ENCODE peak calls at places on chromosomes 7 and 10, in five cellular contexts. D is K562, K is suprapubic skin, B is vagina, V is HCT116. Z is an unnamed sample.

GRCh38 chr7:124940306-124940705 is 10.7 kb upstream of the POT1 start:
- DNase-seq in B (no peak), K (no peak), V (no peak), D (no peak), Z (no peak)

GRCh38 chr10:104254493-104255243 is at the start of gene GSTO1:
- DNase-seq in B (no peak), V (peak; percentile 51), D (peak; percentile 66), K (peak; percentile 92), Z (peak; percentile 61)

GRCh38 chr7:128869138-128869943 is 6.7 kb downstream of the ATP6V1F start:
- DNase-seq in V (no peak), D (no peak), K (no peak), B (no peak), Z (peak; percentile 74)

GRCh38 chr7:40009301-40009700 is 59.2 kb downstream of the CDK13 start:
- DNase-seq in B (no peak), D (no peak), V (no peak), K (no peak), Z (no peak)

GRCh38 chr10:18399158-18399557 is 252.2 kb downstream of the NSUN6 start:
- DNase-seq in D (no peak), B (no peak), V (no peak), K (no peak), Z (no peak)

GRCh38 chr7:44380179-44380830 is 54.9 kb upstream of the CAMK2B start:
- DNase-seq in V (no peak), B (no peak), K (no peak), D (no peak), Z (no peak)

GRCh38 chr10:132535065-132535651 is 2.4 kb upstream of the INPP5A start:
- DNase-seq in B (no peak), V (no peak), D (no peak), K (peak; percentile 57), Z (no peak)

GRCh38 chr10:116444527-116445142 is 17.0 kb downstream of the PNLIPRP3 start:
- DNase-seq in D (peak; percentile 40), B (no peak), K (no peak), V (peak; percentile 52), Z (peak; percentile 19)

GRCh38 chr7:26397786-26398435 is 106.2 kb downstream of the SNX10 start:
- DNase-seq in B (no peak), V (no peak), D (peak; percentile 46), K (peak; percentile 73), Z (peak; percentile 36)

GRCh38 chr7:155383756-155384491 is 74.0 kb upstream of the EN2 start:
- DNase-seq in B (no peak), D (no peak), K (no peak), V (no peak), Z (no peak)

GRCh38 chr10:86281396-86281795 is 85.2 kb downstream of the GRID1 start:
- DNase-seq in K (no peak), V (no peak), D (no peak), B (peak; percentile 64), Z (no peak)

GRCh38 chr7:107889992-107890391 is 991 bp upstream of the DLD start:
- DNase-seq in B (no peak), V (no peak), K (no peak), D (no peak), Z (no peak)

GRCh38 chr7:107890493-107890961 is 456 bp upstream of the DLD start:
- DNase-seq in B (no peak), D (no peak), K (no peak), V (no peak), Z (no peak)

GRCh38 chr7:107890962-107891618 is at the start of gene DLD:
- DNase-seq in B (no peak), V (peak; percentile 85), D (peak; percentile 98), K (peak; percentile 96), Z (peak; percentile 91)

DNA sequence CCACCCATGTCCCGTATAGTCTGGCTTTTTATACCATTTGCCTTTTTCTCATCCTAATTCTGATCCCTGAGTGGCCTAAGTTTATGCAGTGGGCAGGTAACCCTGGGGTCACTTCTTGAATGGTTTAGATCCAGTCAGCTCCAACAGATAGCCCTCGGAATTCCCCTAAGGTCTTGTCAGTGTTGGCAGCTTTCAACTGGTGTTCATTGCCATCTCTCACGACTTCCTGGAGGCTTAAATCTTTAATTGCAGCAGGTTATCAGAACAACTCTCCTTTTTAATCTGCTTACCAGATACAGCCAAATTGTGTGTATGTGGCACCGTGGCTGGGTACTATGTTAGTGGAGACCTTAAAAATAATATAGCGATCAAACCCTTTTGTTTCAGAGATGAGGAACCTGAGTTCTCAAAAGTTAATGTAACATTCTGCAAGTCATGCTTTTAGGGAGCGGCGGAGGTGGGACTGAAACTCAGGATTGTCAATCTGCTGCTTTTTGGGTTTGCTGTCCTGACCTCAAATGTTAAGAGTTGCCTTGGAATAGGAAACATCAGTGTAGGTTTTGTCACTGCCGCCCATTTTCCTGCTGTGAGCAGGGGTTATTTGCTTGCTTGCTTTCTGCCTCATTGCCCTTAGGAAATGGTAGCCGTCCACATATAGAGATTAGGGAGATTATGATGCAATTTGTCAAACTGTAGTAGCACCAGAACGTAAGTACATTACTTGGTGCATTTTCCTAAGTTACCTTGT is 810 bp downstream of the DLD start:
- DNase-seq in V (no peak), B (no peak), D (no peak), K (no peak), Z (no peak)
- TF ChIP-seq POLR2AphosphoS5 in V (no peak), B (no peak), D (no peak), K (no peak), Z (no peak)

GRCh38 chr10:127869329-127869728 is 23.4 kb downstream of the CLRN3 start:
- DNase-seq in K (no peak), B (no peak), D (no peak), V (no peak), Z (no peak)

GRCh38 chr10:127872871-127873600 is 19.7 kb downstream of the CLRN3 start:
- DNase-seq in K (no peak), D (no peak), B (peak; percentile 61), V (no peak), Z (no peak)

GRCh38 chr10:127873901-127874470 is 18.8 kb downstream of the CLRN3 start:
- DNase-seq in B (peak; percentile 74), V (no peak), K (no peak), D (no peak), Z (no peak)

GRCh38 chr10:127871631-127872010 is 21.1 kb downstream of the CLRN3 start:
- DNase-seq in D (no peak), K (no peak), B (no peak), V (no peak), Z (no peak)

DNA sequence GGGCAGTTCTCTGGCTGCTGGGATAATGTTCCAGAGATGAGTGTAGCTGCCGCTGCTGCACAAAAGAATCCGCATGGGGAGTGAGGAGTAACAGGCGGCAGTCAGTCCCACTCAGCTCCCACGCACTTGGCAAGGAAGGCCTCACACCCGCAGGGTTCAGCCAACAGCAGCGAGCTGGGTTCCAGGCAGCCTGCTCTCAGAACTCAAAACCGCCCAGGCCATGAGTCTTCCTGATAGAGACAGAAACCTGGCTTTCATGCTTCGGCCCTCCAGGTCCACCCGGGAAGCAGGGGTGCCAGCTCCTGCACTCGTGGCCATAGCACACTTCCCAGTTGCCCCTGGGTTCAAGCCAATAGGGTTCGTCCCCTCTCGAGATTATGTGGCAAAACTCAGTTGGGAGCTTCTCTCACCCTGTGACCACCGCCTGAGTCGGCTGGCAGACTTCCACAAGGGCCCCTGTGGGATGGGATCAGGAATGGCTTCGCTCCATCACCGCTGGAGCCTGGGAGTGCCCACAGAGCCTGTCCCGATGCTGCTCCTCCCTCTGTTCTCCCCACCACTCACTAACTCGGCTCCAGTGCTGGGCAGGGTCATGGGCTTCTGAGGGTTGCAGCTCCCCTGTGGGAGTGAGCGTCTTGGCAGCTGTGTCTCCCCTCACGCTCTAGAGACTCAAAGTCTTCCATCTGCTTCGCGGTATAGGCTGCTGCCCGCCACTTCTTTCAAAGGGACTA is 20.6 kb downstream of the CLRN3 start:
- DNase-seq in D (no peak), K (no peak), V (no peak), B (peak; percentile 84), Z (no peak)
- TF ChIP-seq POLR2AphosphoS5 in D (no peak), K (no peak), V (no peak), B (no peak), Z (no peak)

DNA sequence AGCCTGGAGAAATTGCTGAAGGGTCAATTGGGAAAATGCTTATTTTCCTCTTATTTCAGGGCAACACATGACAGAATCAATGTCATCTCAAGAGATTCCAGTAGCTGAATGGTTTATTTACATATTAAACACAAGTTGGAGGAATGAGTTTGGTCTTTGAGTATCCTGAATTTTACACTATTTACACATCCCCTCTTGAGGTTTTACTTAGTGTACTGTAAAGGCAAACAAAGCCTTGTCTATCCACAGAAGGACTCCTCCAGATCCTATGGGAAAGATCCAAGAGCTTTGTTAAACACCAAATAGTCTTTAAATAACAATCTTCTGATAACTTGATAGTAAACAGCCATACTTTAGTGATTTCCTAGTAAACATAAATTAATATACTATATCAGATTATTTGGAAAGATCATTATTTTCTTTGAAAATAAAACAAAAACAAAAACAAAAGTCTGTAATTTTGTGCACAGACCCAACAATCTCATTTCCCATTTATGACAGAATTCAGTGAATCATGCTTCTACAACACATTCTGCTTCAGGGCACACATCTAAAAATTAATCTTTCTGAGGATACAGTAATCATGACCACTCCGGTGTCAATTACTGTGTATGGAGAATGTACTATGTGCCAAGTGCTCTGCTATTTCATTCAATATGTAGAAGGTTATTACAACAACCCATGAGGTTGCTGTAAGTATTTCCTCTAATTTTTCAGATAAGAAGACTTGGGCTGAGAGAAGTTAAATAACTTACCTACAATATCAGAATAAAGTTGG is 575.0 kb upstream of the LRRTM3 start:
- DNase-seq in D (no peak), K (no peak), V (no peak), B (no peak), Z (no peak)
- TF ChIP-seq POLR2AphosphoS5 in D (no peak), K (no peak), V (no peak), B (no peak), Z (no peak)

GRCh38 chr10:107104026-107104652 is 60.4 kb downstream of the SORCS1 start:
- DNase-seq in K (no peak), B (no peak), D (no peak), V (no peak), Z (no peak)
- TF ChIP-seq POLR2AphosphoS5 in K (no peak), B (no peak), D (no peak), V (no peak), Z (no peak)

DNA sequence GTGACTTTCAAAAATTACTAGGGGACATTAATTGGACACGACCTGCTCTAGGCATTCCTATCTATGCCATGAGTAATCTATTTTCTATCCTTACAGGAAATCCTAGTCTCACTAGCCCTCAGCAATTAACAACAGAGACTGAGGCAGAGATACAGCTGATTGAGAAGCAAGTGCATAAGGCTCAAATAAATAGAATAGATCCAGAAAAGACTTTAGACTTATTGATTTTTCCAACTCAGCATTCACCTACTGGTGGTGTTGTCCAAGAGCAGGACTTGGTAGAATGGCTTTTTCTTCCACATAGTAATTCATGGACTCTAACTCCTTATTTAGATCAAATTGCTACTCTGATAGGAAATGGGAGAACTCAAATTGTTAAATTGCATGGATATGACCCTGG is 148.0 kb downstream of the ZNF33B start:
- DNase-seq in K (no peak), V (no peak), D (no peak), B (no peak), Z (no peak)
- TF ChIP-seq POLR2AphosphoS5 in K (no peak), V (no peak), D (no peak), B (no peak), Z (no peak)

GRCh38 chr10:22022257-22023051 is 18.9 kb upstream of the DNAJC1 start:
- DNase-seq in V (no peak), D (peak; percentile 41), K (no peak), B (no peak), Z (no peak)
- TF ChIP-seq POLR2AphosphoS5 in V (no peak), D (no peak), K (no peak), B (no peak), Z (no peak)

GRCh38 chr7:153389261-153389660 is 629.7 kb downstream of the ACTR3B start:
- DNase-seq in D (no peak), B (peak; percentile 9), K (no peak), V (no peak), Z (no peak)
- TF ChIP-seq POLR2AphosphoS5 in D (no peak), B (no peak), K (no peak), V (no peak), Z (no peak)

GRCh38 chr10:16967000-16967865 is 150.0 kb upstream of the RSU1 start:
- DNase-seq in D (no peak), B (no peak), V (no peak), K (no peak), Z (no peak)
- TF ChIP-seq POLR2AphosphoS5 in D (no peak), B (peak; percentile 25), V (no peak), K (no peak), Z (no peak)

Z was measured in GM12891.